ENCODE peak calls at places on chromosomes 13 and 19, in seven cellular contexts. F is ascending aorta, X is psoas muscle, K is prostate gland, S is PC-3, I is left ventricle myocardium inferior, Y is PC-9. Z is an unnamed sample.

GRCh38 chr13:110882972-110883371 is 31.9 kb downstream of the ANKRD10 start:
- DNase-seq in X (no peak), I (no peak), Y (no peak), S (no peak), K (no peak), F (no peak), Z (no peak)

GRCh38 chr19:11324748-11325389 is 14.6 kb downstream of the RAB3D start:
- DNase-seq in Y (no peak), X (no peak), F (no peak), S (no peak), I (no peak), K (no peak), Z (no peak)

GRCh38 chr19:3336680-3337523 is 29.5 kb upstream of the NFIC start:
- DNase-seq in I (peak; percentile 90), Y (peak; percentile 62), X (peak; percentile 95), S (no peak), K (peak; percentile 98), F (peak; percentile 76), Z (peak; percentile 90)

GRCh38 chr13:51191743-51192142 is 30.5 kb upstream of the FAM124A start:
- DNase-seq in K (no peak), X (no peak), I (no peak), F (no peak), S (no peak), Y (no peak), Z (no peak)

GRCh38 chr19:31152906-31153305 is 196.3 kb downstream of the TSHZ3 start:
- DNase-seq in S (no peak), F (no peak), X (no peak), K (no peak), I (no peak), Y (no peak), Z (no peak)

GRCh38 chr19:54461201-54462071 is 2.1 kb downstream of the LENG9 start:
- DNase-seq in K (no peak), Y (no peak), I (no peak), X (peak; percentile 57), S (no peak), F (no peak), Z (peak; percentile 67)

GRCh38 chr19:35671818-35672217 is 5.5 kb downstream of the UPK1A start:
- DNase-seq in Y (peak; percentile 78), I (no peak), S (no peak), F (no peak), K (no peak), X (no peak), Z (no peak)

GRCh38 chr19:45200614-45201013 is 22.0 kb downstream of the BLOC1S3 start:
- DNase-seq in F (no peak), Y (no peak), X (no peak), S (no peak), I (no peak), K (no peak), Z (no peak)

GRCh38 chr13:27264181-27264580 is 6.4 kb upstream of the RASL11A start:
- DNase-seq in F (no peak), I (no peak), K (no peak), X (no peak), Y (no peak), S (no peak), Z (no peak)

GRCh38 chr19:48680436-48681126 is 7.8 kb upstream of the NTN5 start:
- DNase-seq in I (no peak), Y (no peak), S (no peak), F (no peak), K (no peak), X (no peak), Z (no peak)

GRCh38 chr13:93244141-93244917 is 17.7 kb downstream of the GPC6 start:
- DNase-seq in X (no peak), K (no peak), I (no peak), F (no peak), Y (peak; percentile 39), S (no peak), Z (peak; percentile 67)

GRCh38 chr13:47437411-47437810 is 540.6 kb upstream of the HTR2A start:
- DNase-seq in X (no peak), F (no peak), K (no peak), I (no peak), Y (no peak), S (no peak), Z (no peak)

GRCh38 chr19:39200818-39201145 is 3.3 kb downstream of the SYCN start:
- DNase-seq in Y (no peak), F (no peak), S (no peak), X (no peak), I (no peak), K (no peak), Z (no peak)

GRCh38 chr13:77222000-77222690 is 104.7 kb downstream of the MYCBP2 start:
- DNase-seq in X (no peak), F (no peak), S (no peak), I (no peak), Y (no peak), K (no peak), Z (no peak)

GRCh38 chr13:110916671-110917142 is 1.8 kb upstream of the ANKRD10 start:
- DNase-seq in Y (no peak), X (no peak), I (no peak), S (no peak), K (no peak), F (no peak), Z (no peak)

GRCh38 chr13:64756621-64757020 is 2473.5 kb downstream of the PCDH9 start:
- DNase-seq in I (no peak), F (no peak), S (no peak), X (no peak), K (no peak), Y (no peak), Z (no peak)

GRCh38 chr19:15631817-15632216 is 8.9 kb upstream of the CYP4F3 start:
- DNase-seq in F (no peak), I (no peak), K (no peak), X (no peak), S (peak; percentile 43), Y (no peak), Z (no peak)

GRCh38 chr13:31204592-31204991 is 4.8 kb downstream of the B3GLCT start:
- DNase-seq in Y (peak; percentile 51), S (peak; percentile 68), F (no peak), I (no peak), K (no peak), X (no peak), Z (no peak)

GRCh38 chr13:25910243-25910642 is 141.6 kb downstream of the SHISA2 start:
- DNase-seq in F (no peak), X (no peak), I (no peak), S (no peak), K (no peak), Y (no peak), Z (no peak)

GRCh38 chr19:46181386-46181774 is 33.3 kb downstream of the IGFL2 start:
- DNase-seq in I (no peak), Y (peak; percentile 73), X (no peak), F (no peak), S (peak; percentile 52), K (no peak), Z (no peak)

GRCh38 chr13:79450110-79450509 is 30.8 kb upstream of the NDFIP2 start:
- DNase-seq in I (no peak), S (no peak), Y (no peak), F (no peak), X (no peak), K (no peak), Z (no peak)

GRCh38 chr19:14059652-14060155 is 2.2 kb downstream of the PALM3 start:
- DNase-seq in X (no peak), F (no peak), Y (no peak), S (no peak), I (no peak), K (no peak), Z (no peak)

GRCh38 chr19:7734220-7735203 is 2.6 kb upstream of the CLEC4G start:
- DNase-seq in Y (peak; percentile 47), I (no peak), S (no peak), X (no peak), F (no peak), K (no peak), Z (no peak)

GRCh38 chr13:64531400-64531799 is 2698.7 kb downstream of the PCDH9 start:
- DNase-seq in K (no peak), I (no peak), X (no peak), Y (no peak), F (no peak), S (no peak), Z (no peak)

GRCh38 chr19:55225415-55225958 is 3.1 kb downstream of the TMEM86B start:
- DNase-seq in Y (no peak), X (no peak), F (no peak), K (no peak), S (no peak), I (no peak), Z (no peak)

GRCh38 chr13:104769520-104769919 is 1703.3 kb upstream of the SLC10A2 start:
- DNase-seq in F (no peak), X (no peak), Y (no peak), I (no peak), K (no peak), S (no peak), Z (no peak)

GRCh38 chr13:64817721-64818120 is 2412.4 kb downstream of the PCDH9 start:
- DNase-seq in X (no peak), I (no peak), F (no peak), Y (no peak), K (no peak), S (peak; percentile 59), Z (no peak)

GRCh38 chr19:5271145-5271544 is 69.5 kb downstream of the PTPRS start:
- DNase-seq in K (no peak), X (no peak), Y (no peak), F (no peak), I (no peak), S (peak; percentile 37), Z (no peak)
- TF ChIP-seq CTCF in K (no peak), X (no peak), Y (no peak), F (no peak), I (no peak), S (peak; percentile 41), Z (no peak)

DNA sequence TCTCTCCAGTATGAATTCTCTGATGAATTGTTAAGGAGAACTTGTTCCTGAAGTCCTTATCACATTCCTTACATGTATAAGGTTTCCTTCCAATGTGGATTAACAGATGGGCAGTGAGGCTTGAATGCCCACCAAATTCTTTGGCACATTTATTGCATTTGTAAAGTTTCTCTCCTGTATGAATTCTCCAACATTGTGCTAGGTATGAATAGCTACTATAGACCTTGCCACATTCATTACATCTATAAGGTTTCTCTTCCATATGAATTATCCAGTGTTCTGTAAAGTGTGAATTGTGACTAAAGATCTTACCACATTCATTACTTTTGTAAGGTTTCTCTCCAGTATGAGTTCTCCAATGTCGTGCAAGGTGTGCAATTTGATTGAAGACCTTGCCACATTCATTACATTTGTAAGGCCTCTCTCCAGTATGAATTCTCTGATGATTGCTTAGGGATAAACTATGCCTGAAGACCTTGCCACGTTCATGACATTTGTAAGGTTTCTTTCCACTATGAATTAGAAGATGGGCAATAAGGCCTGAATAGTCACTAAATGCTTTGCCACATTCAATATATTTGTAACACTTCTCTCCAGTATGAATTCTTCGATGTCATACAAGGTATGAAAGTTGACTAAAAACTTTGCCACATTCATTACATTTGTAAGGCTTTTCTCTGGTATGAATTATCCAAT is 20.4 kb downstream of the ZNF578 start:
- DNase-seq in X (no peak), F (no peak), Y (no peak), I (no peak), K (no peak), S (peak; percentile 7), Z (no peak)
- H3K9me3 ChIP-seq in X (peaks cover 98% of the 10 kb centered on the region), F (peaks cover 100% of the 10 kb centered on the region), Y (peaks cover 57% of the 10 kb centered on the region), I (peaks cover 100% of the 10 kb centered on the region), K (no peaks in the 10 kb centered on the region), S (peaks cover 85% of the 10 kb centered on the region), Z (peaks cover 99% of the 10 kb centered on the region)

GRCh38 chr13:97340399-97340798 is 93.6 kb upstream of the RAP2A start:
- DNase-seq in X (no peak), I (no peak), Y (no peak), S (no peak), F (no peak), K (no peak), Z (no peak)
- H3K4me1 ChIP-seq in X (peaks cover 40% of the 10 kb centered on the region), I (peaks cover 82% of the 10 kb centered on the region), Y (no peaks in the 10 kb centered on the region), S (peaks cover 17% of the 10 kb centered on the region), F (peaks cover 24% of the 10 kb centered on the region), K (no peaks in the 10 kb centered on the region), Z (peaks cover 30% of the 10 kb centered on the region)

GRCh38 chr19:40502647-40503046 is 35.8 kb downstream of the SPTBN4 start:
- DNase-seq in F (no peak), S (peak; percentile 21), K (no peak), I (no peak), X (no peak), Y (peak; percentile 54), Z (no peak)
- TF ChIP-seq CTCF in F (no peak), S (peak; percentile 22), K (no peak), I (no peak), X (no peak), Y (peak; percentile 55), Z (no peak)